ENCODE peak calls at places on chromosomes 5 and 9, in five cellular contexts. A, U, B, N and Z are unnamed samples.

GRCh38 chr5:126673477-126673876 is 72.7 kb downstream of the PHAX start:
- DNase-seq in A (no peak), N (no peak), U (no peak), B (no peak), Z (no peak)

GRCh38 chr5:17461793-17462192 is 36.2 kb upstream of the TAF11L2 start:
- DNase-seq in U (no peak), B (no peak), A (no peak), N (no peak), Z (no peak)

GRCh38 chr9:3827175-3827574 is 301.4 kb upstream of the RFX3 start:
- DNase-seq in U (no peak), B (no peak), N (no peak), A (no peak), Z (no peak)

GRCh38 chr5:80569961-80570786 is at the start of gene ANKRD34B:
- DNase-seq in U (peak; percentile 10), B (peak; percentile 42), A (no peak), N (peak; percentile 82), Z (peak; percentile 34)

GRCh38 chr5:158120760-158121159 is 261.8 kb upstream of the CLINT1 start:
- DNase-seq in A (no peak), N (no peak), U (no peak), B (no peak), Z (no peak)

GRCh38 chr9:107624216-107624948 is 134.8 kb upstream of the KLF4 start:
- DNase-seq in N (no peak), B (no peak), A (peak; percentile 54), U (no peak), Z (no peak)

GRCh38 chr5:73438048-73438896 is 10.3 kb downstream of the FOXD1 start:
- DNase-seq in N (no peak), B (no peak), A (no peak), U (no peak), Z (no peak)

GRCh38 chr5:14153932-14154646 is 10.9 kb downstream of the TRIO start:
- DNase-seq in B (no peak), U (peak; percentile 97), A (peak; percentile 85), N (peak; percentile 48), Z (peak; percentile 71)

GRCh38 chr5:166639151-166639550 is 1652.3 kb upstream of the WWC1 start:
- DNase-seq in N (peak; percentile 50), A (no peak), B (no peak), U (no peak), Z (no peak)

GRCh38 chr5:34919077-34919476 is 3.6 kb downstream of the BRIX1 start:
- DNase-seq in U (no peak), B (no peak), N (no peak), A (no peak), Z (no peak)

GRCh38 chr9:127165096-127165495 is 42.7 kb upstream of the ANGPTL2 start:
- DNase-seq in A (no peak), B (no peak), U (no peak), N (peak; percentile 52), Z (no peak)

GRCh38 chr5:56941981-56942380 is 9.9 kb downstream of the MIER3 start:
- DNase-seq in U (no peak), B (no peak), A (no peak), N (no peak), Z (no peak)

GRCh38 chr9:133351908-133352634 is 4.1 kb downstream of the RPL7A start:
- DNase-seq in A (peak; percentile 64), N (peak; percentile 74), B (peak; percentile 21), U (peak; percentile 48), Z (peak; percentile 64)

GRCh38 chr9:2285411-2285810 is 270.3 kb downstream of the SMARCA2 start:
- DNase-seq in N (no peak), U (no peak), A (no peak), B (no peak), Z (no peak)

GRCh38 chr5:180194410-180195345 is 14.3 kb downstream of the RASGEF1C start:
- DNase-seq in A (no peak), B (no peak), N (no peak), U (no peak), Z (no peak)

GRCh38 chr9:77960356-77961153 is 71.1 kb downstream of the GNAQ start:
- DNase-seq in B (no peak), U (no peak), A (no peak), N (peak; percentile 80), Z (no peak)

GRCh38 chr5:36177715-36178556 is 26.0 kb downstream of the SKP2 start:
- DNase-seq in A (peak; percentile 80), N (peak; percentile 50), B (peak; percentile 9), U (peak; percentile 54), Z (peak; percentile 46)

GRCh38 chr9:98536542-98537173 is 172.1 kb downstream of the GABBR2 start:
- DNase-seq in N (peak; percentile 31), A (no peak), B (no peak), U (no peak), Z (peak; percentile 28)

GRCh38 chr5:179769796-179770195 is 24.0 kb upstream of the LTC4S start:
- DNase-seq in B (no peak), N (no peak), U (no peak), A (no peak), Z (no peak)

GRCh38 chr9:27142299-27142930 is 33.4 kb downstream of the TEK start:
- DNase-seq in U (no peak), N (no peak), B (no peak), A (no peak), Z (no peak)

GRCh38 chr5:124744170-124744911 is 2.1 kb downstream of the ZNF608 start:
- DNase-seq in U (peak; percentile 64), N (no peak), B (no peak), A (peak; percentile 61), Z (peak; percentile 51)

GRCh38 chr5:146731909-146732659 is 146.5 kb downstream of the PPP2R2B start:
- DNase-seq in U (peak; percentile 92), B (no peak), A (peak; percentile 83), N (no peak), Z (peak; percentile 39)

GRCh38 chr9:93119953-93120845 is 13.9 kb downstream of the NINJ1 start:
- DNase-seq in U (peak; percentile 80), B (no peak), N (no peak), A (peak; percentile 96), Z (peak; percentile 85)

GRCh38 chr9:89473762-89474469 is 24.0 kb downstream of the SEMA4D start:
- DNase-seq in A (peak; percentile 69), N (no peak), U (no peak), B (no peak), Z (peak; percentile 47)

GRCh38 chr9:78130004-78130403 is 98.4 kb upstream of the GNAQ start:
- DNase-seq in B (no peak), A (peak; percentile 53), U (peak; percentile 87), N (peak; percentile 56), Z (no peak)

GRCh38 chr5:56490971-56491468 is 257.9 kb upstream of the ANKRD55 start:
- DNase-seq in U (no peak), A (no peak), N (no peak), B (no peak), Z (peak; percentile 53)

GRCh38 chr9:113464672-113465271 is 1.2 kb downstream of the RGS3 start:
- DNase-seq in A (no peak), U (no peak), B (no peak), N (no peak), Z (no peak)

GRCh38 chr9:131698715-131699053 is 41.2 kb downstream of the RAPGEF1 start:
- DNase-seq in B (no peak), N (no peak), U (no peak), A (no peak), Z (no peak)

GRCh38 chr5:135350536-135350935 is 48.5 kb downstream of the MACROH2A1 start:
- DNase-seq in U (no peak), A (no peak), B (no peak), N (no peak), Z (no peak)

GRCh38 chr5:141650851-141651727 is at the start of gene FCHSD1:
- DNase-seq in U (peak; percentile 89), N (peak; percentile 92), B (peak; percentile 85), A (peak; percentile 76), Z (peak; percentile 93)

GRCh38 chr9:114214686-114215397 is 59.5 kb downstream of the COL27A1 start:
- DNase-seq in N (no peak), U (no peak), A (no peak), B (no peak), Z (no peak)

GRCh38 chr9:14203366-14204056 is 110.4 kb downstream of the NFIB start:
- DNase-seq in N (no peak), U (peak; percentile 88), B (no peak), A (peak; percentile 63), Z (peak; percentile 19)

GRCh38 chr5:137995077-137995746 is 37.7 kb downstream of the FAM13B start:
- DNase-seq in U (peak; percentile 74), B (no peak), A (peak; percentile 77), N (no peak), Z (no peak)

GRCh38 chr5:81825237-81825636 is 74.3 kb upstream of the SSBP2 start:
- DNase-seq in B (no peak), U (no peak), N (no peak), A (peak; percentile 85), Z (peak; percentile 16)

GRCh38 chr9:91640428-91640827 is 216.8 kb upstream of the NFIL3 start:
- DNase-seq in B (no peak), N (no peak), U (no peak), A (no peak), Z (no peak)
- H2AFZ ChIP-seq in B (no peak overlapping the region), N (no peak overlapping the region), U (no peak overlapping the region), A (no peak overlapping the region), Z (no peak overlapping the region)

GRCh38 chr5:151240891-151241290 is 12.1 kb upstream of the GM2A start:
- DNase-seq in B (no peak), N (no peak), U (no peak), A (no peak), Z (no peak)

GRCh38 chr5:151238303-151238741 is 14.4 kb upstream of the CCDC69 start:
- DNase-seq in B (no peak), A (no peak), U (no peak), N (no peak), Z (no peak)

GRCh38 chr5:151237685-151238084 is 13.8 kb upstream of the CCDC69 start:
- DNase-seq in N (no peak), U (no peak), B (no peak), A (no peak), Z (no peak)

GRCh38 chr5:151236888-151237287 is 13.0 kb upstream of the CCDC69 start:
- DNase-seq in A (no peak), N (no peak), B (no peak), U (no peak), Z (no peak)

DNA sequence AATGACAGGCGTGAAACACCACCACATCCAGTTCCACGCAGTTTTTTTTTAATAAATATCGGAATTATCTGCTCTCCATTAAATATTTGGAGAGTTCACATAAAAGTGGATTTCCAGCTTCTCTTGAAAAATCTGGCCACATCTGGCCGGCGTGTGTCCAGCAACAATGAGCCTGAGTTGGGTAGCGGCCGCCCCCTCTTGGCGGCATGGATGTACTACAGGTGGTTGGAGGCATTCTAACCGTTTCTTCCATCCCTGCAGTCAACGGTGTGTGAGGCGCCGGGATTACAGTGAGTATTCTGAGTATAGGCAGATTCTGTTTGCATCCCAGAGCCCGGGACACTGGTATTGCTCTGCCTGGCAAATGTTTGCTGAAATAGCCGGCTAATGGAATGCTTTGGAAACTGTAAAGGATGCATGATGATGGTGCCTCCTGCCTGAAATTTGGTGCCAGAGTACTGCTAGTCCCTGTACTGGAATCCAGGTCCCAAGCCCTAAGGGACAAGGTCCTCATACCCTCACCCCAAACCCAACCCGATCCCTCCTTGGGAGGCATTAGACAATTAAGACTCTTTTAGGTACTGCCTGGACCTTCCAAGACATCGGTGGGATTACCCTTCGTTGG is 13.6 kb upstream of the GM2A start:
- DNase-seq in B (peak; percentile 65), U (peak; percentile 67), N (peak; percentile 61), A (peak; percentile 78), Z (peak; percentile 64)
- H3K4me3 ChIP-seq in B (no peak overlapping the region), U (no peak overlapping the region), N (no peak overlapping the region), A (peak overlapping the region; percentile 10), Z (no peak overlapping the region)

GRCh38 chr9:135480071-135480941 is 724 bp downstream of the PPP1R26 start:
- DNase-seq in A (peak; percentile 21), B (peak; percentile 27), U (peak; percentile 26), N (peak; percentile 65), Z (peak; percentile 66)
- H2AFZ ChIP-seq in A (peak overlapping the region; percentile 71), B (peak overlapping the region; percentile 89), U (peak overlapping the region; percentile 32), N (no peak overlapping the region), Z (peak overlapping the region; percentile 52)

GRCh38 chr5:176436641-176437040 is 11.5 kb upstream of the FAF2 start:
- DNase-seq in N (no peak), A (peak; percentile 71), B (no peak), U (peak; percentile 47), Z (no peak)
- H3K4me3 ChIP-seq in N (no peak overlapping the region), A (no peak overlapping the region), B (no peak overlapping the region), U (no peak overlapping the region), Z (no peak overlapping the region)